ENCODE peak calls at places on chromosomes 1 and 21, in ten cellular contexts. One of them, this sample, is unnamed.

GRCh38 chr1:72283204-72284083 is 1.1 kb upstream of the NEGR1 start:
- DNase-seq in upper lobe of right lung: peak
- DNase-seq in neural progenitor cell: peak
- DNase-seq in thoracic aorta: peak
- DNase-seq in transverse colon: peak
- DNase-seq in tibial artery: peak
- DNase-seq in cardiac muscle cell: peak
- DNase-seq in brain microvascular endothelial cell: peak
- DNase-seq in tibial nerve: peak
- DNase-seq in dorsolateral prefrontal cortex: peak
- DNase-seq in this sample: peak

GRCh38 chr1:218383681-218384080 is 38.5 kb downstream of the TGFB2 start:
- DNase-seq in upper lobe of right lung: no peak
- DNase-seq in neural progenitor cell: no peak
- DNase-seq in thoracic aorta: no peak
- DNase-seq in transverse colon: no peak
- DNase-seq in tibial artery: no peak
- DNase-seq in cardiac muscle cell: no peak
- DNase-seq in brain microvascular endothelial cell: no peak
- DNase-seq in tibial nerve: no peak
- DNase-seq in dorsolateral prefrontal cortex: no peak
- DNase-seq in this sample: no peak

GRCh38 chr1:33030575-33030974 is 6.1 kb downstream of the AK2 start:
- DNase-seq in upper lobe of right lung: no peak
- DNase-seq in neural progenitor cell: no peak
- DNase-seq in thoracic aorta: no peak
- DNase-seq in transverse colon: no peak
- DNase-seq in tibial artery: no peak
- DNase-seq in cardiac muscle cell: peak
- DNase-seq in brain microvascular endothelial cell: peak
- DNase-seq in tibial nerve: no peak
- DNase-seq in dorsolateral prefrontal cortex: no peak
- DNase-seq in this sample: no peak

GRCh38 chr1:162691999-162692575 is 59.8 kb downstream of the DDR2 start:
- DNase-seq in upper lobe of right lung: no peak
- DNase-seq in neural progenitor cell: no peak
- DNase-seq in thoracic aorta: no peak
- DNase-seq in transverse colon: no peak
- DNase-seq in tibial artery: no peak
- DNase-seq in cardiac muscle cell: no peak
- DNase-seq in brain microvascular endothelial cell: no peak
- DNase-seq in tibial nerve: no peak
- DNase-seq in dorsolateral prefrontal cortex: no peak
- DNase-seq in this sample: no peak

GRCh38 chr1:72623299-72623708 is 341.0 kb upstream of the NEGR1 start:
- DNase-seq in upper lobe of right lung: no peak
- DNase-seq in neural progenitor cell: peak
- DNase-seq in thoracic aorta: no peak
- DNase-seq in transverse colon: no peak
- DNase-seq in tibial artery: no peak
- DNase-seq in cardiac muscle cell: peak
- DNase-seq in brain microvascular endothelial cell: peak
- DNase-seq in tibial nerve: no peak
- DNase-seq in dorsolateral prefrontal cortex: no peak
- DNase-seq in this sample: no peak

GRCh38 chr1:12166834-12167492 is at the start of gene TNFRSF1B:
- DNase-seq in upper lobe of right lung: peak
- DNase-seq in neural progenitor cell: peak
- DNase-seq in thoracic aorta: no peak
- DNase-seq in transverse colon: peak
- DNase-seq in tibial artery: no peak
- DNase-seq in cardiac muscle cell: peak
- DNase-seq in brain microvascular endothelial cell: no peak
- DNase-seq in tibial nerve: peak
- DNase-seq in dorsolateral prefrontal cortex: no peak
- DNase-seq in this sample: peak

GRCh38 chr21:33699277-33699676 is 57.0 kb downstream of the ITSN1 start:
- DNase-seq in upper lobe of right lung: no peak
- DNase-seq in neural progenitor cell: no peak
- DNase-seq in thoracic aorta: no peak
- DNase-seq in transverse colon: no peak
- DNase-seq in tibial artery: no peak
- DNase-seq in cardiac muscle cell: no peak
- DNase-seq in brain microvascular endothelial cell: no peak
- DNase-seq in tibial nerve: no peak
- DNase-seq in dorsolateral prefrontal cortex: no peak
- DNase-seq in this sample: no peak

GRCh38 chr1:42762269-42762668 is 4.6 kb downstream of the P3H1 start:
- DNase-seq in upper lobe of right lung: no peak
- DNase-seq in neural progenitor cell: no peak
- DNase-seq in thoracic aorta: no peak
- DNase-seq in transverse colon: no peak
- DNase-seq in tibial artery: no peak
- DNase-seq in cardiac muscle cell: no peak
- DNase-seq in brain microvascular endothelial cell: no peak
- DNase-seq in tibial nerve: no peak
- DNase-seq in dorsolateral prefrontal cortex: no peak
- DNase-seq in this sample: no peak

GRCh38 chr1:97630968-97631367 is 289.9 kb downstream of the DPYD start:
- DNase-seq in upper lobe of right lung: no peak
- DNase-seq in neural progenitor cell: peak
- DNase-seq in thoracic aorta: no peak
- DNase-seq in transverse colon: no peak
- DNase-seq in tibial artery: no peak
- DNase-seq in cardiac muscle cell: peak
- DNase-seq in brain microvascular endothelial cell: no peak
- DNase-seq in tibial nerve: no peak
- DNase-seq in dorsolateral prefrontal cortex: no peak
- DNase-seq in this sample: no peak

GRCh38 chr1:152109231-152109997 is 5.8 kb downstream of the TCHH start:
- DNase-seq in upper lobe of right lung: no peak
- DNase-seq in neural progenitor cell: no peak
- DNase-seq in thoracic aorta: no peak
- DNase-seq in transverse colon: no peak
- DNase-seq in tibial artery: no peak
- DNase-seq in cardiac muscle cell: no peak
- DNase-seq in brain microvascular endothelial cell: no peak
- DNase-seq in tibial nerve: no peak
- DNase-seq in dorsolateral prefrontal cortex: no peak
- DNase-seq in this sample: no peak

GRCh38 chr1:176102243-176102642 is 104.8 kb downstream of the COP1 start:
- DNase-seq in upper lobe of right lung: no peak
- DNase-seq in neural progenitor cell: no peak
- DNase-seq in thoracic aorta: no peak
- DNase-seq in transverse colon: no peak
- DNase-seq in tibial artery: no peak
- DNase-seq in cardiac muscle cell: peak
- DNase-seq in brain microvascular endothelial cell: no peak
- DNase-seq in tibial nerve: no peak
- DNase-seq in dorsolateral prefrontal cortex: no peak
- DNase-seq in this sample: no peak

GRCh38 chr1:177975588-177976495 is 6.0 kb upstream of the SEC16B start:
- DNase-seq in upper lobe of right lung: no peak
- DNase-seq in neural progenitor cell: no peak
- DNase-seq in thoracic aorta: no peak
- DNase-seq in transverse colon: no peak
- DNase-seq in tibial artery: no peak
- DNase-seq in cardiac muscle cell: no peak
- DNase-seq in brain microvascular endothelial cell: peak
- DNase-seq in tibial nerve: no peak
- DNase-seq in dorsolateral prefrontal cortex: no peak
- DNase-seq in this sample: no peak

GRCh38 chr1:48250572-48250971 is 28.1 kb downstream of the SLC5A9 start:
- DNase-seq in upper lobe of right lung: no peak
- DNase-seq in neural progenitor cell: no peak
- DNase-seq in thoracic aorta: no peak
- DNase-seq in transverse colon: peak
- DNase-seq in tibial artery: no peak
- DNase-seq in cardiac muscle cell: no peak
- DNase-seq in brain microvascular endothelial cell: no peak
- DNase-seq in tibial nerve: no peak
- DNase-seq in dorsolateral prefrontal cortex: no peak
- DNase-seq in this sample: no peak
- TF ChIP-seq CTCF in upper lobe of right lung: no peak
- TF ChIP-seq CTCF in neural progenitor cell: no peak
- TF ChIP-seq CTCF in thoracic aorta: no peak
- TF ChIP-seq CTCF in transverse colon: no peak
- TF ChIP-seq CTCF in tibial artery: no peak
- TF ChIP-seq CTCF in cardiac muscle cell: no peak
- TF ChIP-seq CTCF in brain microvascular endothelial cell: no peak
- TF ChIP-seq CTCF in tibial nerve: no peak
- TF ChIP-seq CTCF in dorsolateral prefrontal cortex: no peak
- TF ChIP-seq CTCF in this sample: no peak

DNA sequence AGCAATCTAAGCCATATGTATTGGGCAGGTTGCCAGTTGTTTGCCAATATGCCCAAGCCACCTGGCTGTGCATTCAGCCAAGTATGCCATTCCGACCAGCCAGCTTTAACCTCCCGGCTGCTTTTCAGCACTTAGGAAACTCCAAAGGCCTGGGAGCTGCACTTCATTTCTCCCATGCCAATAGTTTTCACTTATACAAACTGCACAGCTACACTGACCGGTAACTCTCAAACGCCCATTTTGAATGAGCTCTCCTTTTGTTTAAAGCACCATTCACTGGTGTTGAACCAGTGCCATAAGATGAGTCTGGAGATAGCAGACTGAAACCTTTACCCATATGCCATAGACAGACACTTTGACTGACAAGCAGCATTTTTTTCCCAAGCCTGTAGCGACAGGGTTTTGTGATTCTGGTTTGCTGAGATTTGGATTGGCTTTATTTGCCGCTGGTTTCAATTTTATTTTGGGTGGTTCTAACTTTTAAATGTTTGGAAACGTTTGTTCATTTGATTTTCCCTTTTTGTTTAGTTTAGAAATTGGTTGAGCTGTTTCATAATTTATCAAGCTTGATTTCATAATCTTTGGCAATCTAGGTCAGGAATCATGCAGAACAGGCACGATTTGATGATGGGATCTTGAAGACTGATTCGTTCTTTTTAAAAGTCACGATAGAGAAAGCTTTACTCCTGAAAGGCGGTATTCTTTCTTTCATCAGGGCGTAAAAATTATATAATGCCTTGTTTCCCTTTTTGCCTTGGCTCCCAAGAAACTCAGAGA is 144.6 kb downstream of the NFIA start:
- DNase-seq in upper lobe of right lung: no peak
- DNase-seq in neural progenitor cell: no peak
- DNase-seq in thoracic aorta: no peak
- DNase-seq in transverse colon: peak
- DNase-seq in tibial artery: no peak
- DNase-seq in cardiac muscle cell: peak
- DNase-seq in brain microvascular endothelial cell: no peak
- DNase-seq in tibial nerve: no peak
- DNase-seq in dorsolateral prefrontal cortex: no peak
- DNase-seq in this sample: peak
- H3K4me3 ChIP-seq in upper lobe of right lung: peak
- H3K4me3 ChIP-seq in neural progenitor cell: no peak
- H3K4me3 ChIP-seq in thoracic aorta: peak
- H3K4me3 ChIP-seq in transverse colon: no peak
- H3K4me3 ChIP-seq in tibial artery: peak
- H3K4me3 ChIP-seq in cardiac muscle cell: no peak
- H3K4me3 ChIP-seq in brain microvascular endothelial cell: no peak
- H3K4me3 ChIP-seq in tibial nerve: no peak
- H3K4me3 ChIP-seq in dorsolateral prefrontal cortex: no peak
- H3K4me3 ChIP-seq in this sample: no peak

GRCh38 chr1:63621075-63621474 is 27.9 kb downstream of the PGM1 start:
- DNase-seq in upper lobe of right lung: no peak
- DNase-seq in neural progenitor cell: no peak
- DNase-seq in thoracic aorta: no peak
- DNase-seq in transverse colon: no peak
- DNase-seq in tibial artery: no peak
- DNase-seq in cardiac muscle cell: no peak
- DNase-seq in brain microvascular endothelial cell: no peak
- DNase-seq in tibial nerve: no peak
- DNase-seq in dorsolateral prefrontal cortex: no peak
- DNase-seq in this sample: no peak
- H3K27ac ChIP-seq in upper lobe of right lung: no peak
- H3K27ac ChIP-seq in neural progenitor cell: no peak
- H3K27ac ChIP-seq in thoracic aorta: peak
- H3K27ac ChIP-seq in transverse colon: peak
- H3K27ac ChIP-seq in tibial artery: peak
- H3K27ac ChIP-seq in cardiac muscle cell: no peak
- H3K27ac ChIP-seq in brain microvascular endothelial cell: no peak
- H3K27ac ChIP-seq in tibial nerve: no peak
- H3K27ac ChIP-seq in dorsolateral prefrontal cortex: no peak
- H3K27ac ChIP-seq in this sample: no peak

GRCh38 chr1:179955318-179955638 is 668 bp downstream of the CEP350 start:
- DNase-seq in upper lobe of right lung: no peak
- DNase-seq in neural progenitor cell: no peak
- DNase-seq in thoracic aorta: no peak
- DNase-seq in transverse colon: no peak
- DNase-seq in tibial artery: no peak
- DNase-seq in cardiac muscle cell: no peak
- DNase-seq in brain microvascular endothelial cell: no peak
- DNase-seq in tibial nerve: no peak
- DNase-seq in dorsolateral prefrontal cortex: no peak
- DNase-seq in this sample: no peak

GRCh38 chr1:179955731-179956130 is 1.1 kb downstream of the CEP350 start:
- DNase-seq in upper lobe of right lung: no peak
- DNase-seq in neural progenitor cell: no peak
- DNase-seq in thoracic aorta: no peak
- DNase-seq in transverse colon: no peak
- DNase-seq in tibial artery: no peak
- DNase-seq in cardiac muscle cell: no peak
- DNase-seq in brain microvascular endothelial cell: no peak
- DNase-seq in tibial nerve: no peak
- DNase-seq in dorsolateral prefrontal cortex: no peak
- DNase-seq in this sample: no peak

GRCh38 chr1:179954494-179955317 is at the start of gene CEP350:
- DNase-seq in upper lobe of right lung: peak
- DNase-seq in neural progenitor cell: peak
- DNase-seq in thoracic aorta: peak
- DNase-seq in transverse colon: peak
- DNase-seq in tibial artery: peak
- DNase-seq in cardiac muscle cell: peak
- DNase-seq in brain microvascular endothelial cell: peak
- DNase-seq in tibial nerve: peak
- DNase-seq in dorsolateral prefrontal cortex: peak
- DNase-seq in this sample: peak

GRCh38 chr1:179952181-179952580 is 2.4 kb upstream of the CEP350 start:
- DNase-seq in upper lobe of right lung: no peak
- DNase-seq in neural progenitor cell: no peak
- DNase-seq in thoracic aorta: no peak
- DNase-seq in transverse colon: no peak
- DNase-seq in tibial artery: no peak
- DNase-seq in cardiac muscle cell: no peak
- DNase-seq in brain microvascular endothelial cell: no peak
- DNase-seq in tibial nerve: no peak
- DNase-seq in dorsolateral prefrontal cortex: no peak
- DNase-seq in this sample: no peak

DNA sequence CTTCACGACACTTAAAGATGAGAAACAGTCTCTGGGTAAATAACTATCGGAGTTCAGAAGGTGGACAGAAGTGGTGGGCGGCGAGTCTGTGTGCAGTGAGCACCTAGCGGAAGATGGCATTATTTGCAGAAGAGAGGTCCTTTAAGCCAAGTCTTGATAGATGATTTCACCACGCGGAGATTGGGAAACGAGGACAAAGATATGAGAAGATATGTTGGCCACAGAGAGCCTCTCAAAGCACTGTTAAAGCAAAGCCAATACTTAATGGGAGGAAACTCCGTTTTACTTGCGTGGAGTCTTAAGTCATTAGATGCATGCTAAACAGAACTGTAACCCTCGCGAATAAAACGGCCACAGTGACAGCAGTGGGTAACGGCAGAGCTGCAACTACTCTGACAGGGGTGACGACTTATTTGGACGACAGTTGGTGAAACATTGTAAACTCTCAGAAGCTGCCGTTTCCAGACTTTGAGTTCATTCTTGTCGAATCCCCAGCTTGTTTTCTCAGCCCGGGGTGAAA is 576 bp upstream of the CEP350 start:
- DNase-seq in upper lobe of right lung: no peak
- DNase-seq in neural progenitor cell: peak
- DNase-seq in thoracic aorta: no peak
- DNase-seq in transverse colon: peak
- DNase-seq in tibial artery: no peak
- DNase-seq in cardiac muscle cell: no peak
- DNase-seq in brain microvascular endothelial cell: peak
- DNase-seq in tibial nerve: no peak
- DNase-seq in dorsolateral prefrontal cortex: no peak
- DNase-seq in this sample: no peak
- TF ChIP-seq CTCF in upper lobe of right lung: no peak
- TF ChIP-seq CTCF in neural progenitor cell: peak
- TF ChIP-seq CTCF in thoracic aorta: peak
- TF ChIP-seq CTCF in transverse colon: no peak
- TF ChIP-seq CTCF in tibial artery: no peak
- TF ChIP-seq CTCF in cardiac muscle cell: peak
- TF ChIP-seq CTCF in brain microvascular endothelial cell: peak
- TF ChIP-seq CTCF in tibial nerve: no peak
- TF ChIP-seq CTCF in dorsolateral prefrontal cortex: no peak
- TF ChIP-seq CTCF in this sample: no peak

This sample was measured in pancreas.